ENCODE peak calls at places on chromosomes 1 and 21, in nine cellular contexts. One of them, this sample, is unnamed.

GRCh38 chr1:183840140-183840539 is 35.2 kb downstream of the RGL1 start:
- DNase-seq in fibroblast of the conjunctiva: no peak
- DNase-seq in endodermal cell: no peak
- DNase-seq in posterior vena cava: no peak
- DNase-seq in SHP77: no peak
- DNase-seq in HFFc6: peak; percentile 44
- DNase-seq in stimulated activated CD8-positive, alpha-beta memory T cell treated with anti-CD3 and anti-CD28 coated beads, Interleukin-15, amount 100 ng/mL, for 1 hour: no peak
- DNase-seq in stimulated activated CD4-positive, alpha-beta T cell treated with anti-CD3 and anti-CD28 coated beads, Interleukin-1b, Interleukin-23, amount 100 ng/mL, for 24 hours: no peak
- DNase-seq in brain microvascular endothelial cell: peak; percentile 42
- DNase-seq in this sample: peak; percentile 15

GRCh38 chr1:208510192-208510952 is 266.2 kb upstream of the PLXNA2 start:
- DNase-seq in endodermal cell: no peak
- DNase-seq in stimulated activated CD4-positive, alpha-beta T cell treated with anti-CD3 and anti-CD28 coated beads, Interleukin-1b, Interleukin-23, amount 100 ng/mL, for 24 hours: no peak
- DNase-seq in brain microvascular endothelial cell: peak; percentile 14
- DNase-seq in stimulated activated CD8-positive, alpha-beta memory T cell treated with anti-CD3 and anti-CD28 coated beads, Interleukin-15, amount 100 ng/mL, for 1 hour: no peak
- DNase-seq in fibroblast of the conjunctiva: peak; percentile 14
- DNase-seq in SHP77: no peak
- DNase-seq in HFFc6: peak; percentile 80
- DNase-seq in posterior vena cava: no peak
- DNase-seq in this sample: no peak

GRCh38 chr1:210231846-210232523 is 611 bp upstream of the SERTAD4 start:
- DNase-seq in stimulated activated CD4-positive, alpha-beta T cell treated with anti-CD3 and anti-CD28 coated beads, Interleukin-1b, Interleukin-23, amount 100 ng/mL, for 24 hours: no peak
- DNase-seq in SHP77: no peak
- DNase-seq in HFFc6: no peak
- DNase-seq in endodermal cell: no peak
- DNase-seq in fibroblast of the conjunctiva: peak; percentile 37
- DNase-seq in stimulated activated CD8-positive, alpha-beta memory T cell treated with anti-CD3 and anti-CD28 coated beads, Interleukin-15, amount 100 ng/mL, for 1 hour: no peak
- DNase-seq in posterior vena cava: no peak
- DNase-seq in brain microvascular endothelial cell: no peak
- DNase-seq in this sample: no peak

GRCh38 chr1:180137767-180138166 is 16.9 kb upstream of the QSOX1 start:
- DNase-seq in endodermal cell: no peak
- DNase-seq in HFFc6: no peak
- DNase-seq in stimulated activated CD8-positive, alpha-beta memory T cell treated with anti-CD3 and anti-CD28 coated beads, Interleukin-15, amount 100 ng/mL, for 1 hour: no peak
- DNase-seq in brain microvascular endothelial cell: no peak
- DNase-seq in fibroblast of the conjunctiva: no peak
- DNase-seq in stimulated activated CD4-positive, alpha-beta T cell treated with anti-CD3 and anti-CD28 coated beads, Interleukin-1b, Interleukin-23, amount 100 ng/mL, for 24 hours: no peak
- DNase-seq in SHP77: no peak
- DNase-seq in posterior vena cava: no peak
- DNase-seq in this sample: no peak

GRCh38 chr1:59101518-59101917 is 195.4 kb upstream of the FGGY start:
- DNase-seq in HFFc6: no peak
- DNase-seq in stimulated activated CD8-positive, alpha-beta memory T cell treated with anti-CD3 and anti-CD28 coated beads, Interleukin-15, amount 100 ng/mL, for 1 hour: no peak
- DNase-seq in SHP77: no peak
- DNase-seq in stimulated activated CD4-positive, alpha-beta T cell treated with anti-CD3 and anti-CD28 coated beads, Interleukin-1b, Interleukin-23, amount 100 ng/mL, for 24 hours: no peak
- DNase-seq in endodermal cell: no peak
- DNase-seq in posterior vena cava: no peak
- DNase-seq in brain microvascular endothelial cell: no peak
- DNase-seq in fibroblast of the conjunctiva: no peak
- DNase-seq in this sample: no peak

GRCh38 chr1:12460121-12460520 is 157.9 kb downstream of the DHRS3 start:
- DNase-seq in brain microvascular endothelial cell: no peak
- DNase-seq in posterior vena cava: no peak
- DNase-seq in endodermal cell: no peak
- DNase-seq in stimulated activated CD8-positive, alpha-beta memory T cell treated with anti-CD3 and anti-CD28 coated beads, Interleukin-15, amount 100 ng/mL, for 1 hour: no peak
- DNase-seq in fibroblast of the conjunctiva: no peak
- DNase-seq in HFFc6: no peak
- DNase-seq in stimulated activated CD4-positive, alpha-beta T cell treated with anti-CD3 and anti-CD28 coated beads, Interleukin-1b, Interleukin-23, amount 100 ng/mL, for 24 hours: no peak
- DNase-seq in SHP77: no peak
- DNase-seq in this sample: no peak

GRCh38 chr1:47569681-47570470 is 132.0 kb downstream of the FOXD2 start:
- DNase-seq in stimulated activated CD4-positive, alpha-beta T cell treated with anti-CD3 and anti-CD28 coated beads, Interleukin-1b, Interleukin-23, amount 100 ng/mL, for 24 hours: no peak
- DNase-seq in fibroblast of the conjunctiva: peak; percentile 67
- DNase-seq in posterior vena cava: no peak
- DNase-seq in stimulated activated CD8-positive, alpha-beta memory T cell treated with anti-CD3 and anti-CD28 coated beads, Interleukin-15, amount 100 ng/mL, for 1 hour: no peak
- DNase-seq in endodermal cell: peak; percentile 86
- DNase-seq in SHP77: no peak
- DNase-seq in HFFc6: peak; percentile 97
- DNase-seq in brain microvascular endothelial cell: peak; percentile 87
- DNase-seq in this sample: peak; percentile 90

GRCh38 chr1:36223373-36223995 is 759 bp upstream of the THRAP3 start:
- DNase-seq in fibroblast of the conjunctiva: peak; percentile 62
- DNase-seq in endodermal cell: peak; percentile 56
- DNase-seq in stimulated activated CD4-positive, alpha-beta T cell treated with anti-CD3 and anti-CD28 coated beads, Interleukin-1b, Interleukin-23, amount 100 ng/mL, for 24 hours: peak; percentile 4
- DNase-seq in posterior vena cava: no peak
- DNase-seq in SHP77: peak; percentile 19
- DNase-seq in HFFc6: peak; percentile 65
- DNase-seq in stimulated activated CD8-positive, alpha-beta memory T cell treated with anti-CD3 and anti-CD28 coated beads, Interleukin-15, amount 100 ng/mL, for 1 hour: peak; percentile 13
- DNase-seq in brain microvascular endothelial cell: peak; percentile 74
- DNase-seq in this sample: peak; percentile 55

GRCh38 chr1:234608720-234609527 is 1.1 kb downstream of the IRF2BP2 start:
- DNase-seq in stimulated activated CD8-positive, alpha-beta memory T cell treated with anti-CD3 and anti-CD28 coated beads, Interleukin-15, amount 100 ng/mL, for 1 hour: no peak
- DNase-seq in fibroblast of the conjunctiva: no peak
- DNase-seq in brain microvascular endothelial cell: peak; percentile 53
- DNase-seq in HFFc6: no peak
- DNase-seq in stimulated activated CD4-positive, alpha-beta T cell treated with anti-CD3 and anti-CD28 coated beads, Interleukin-1b, Interleukin-23, amount 100 ng/mL, for 24 hours: peak; percentile 62
- DNase-seq in endodermal cell: peak; percentile 73
- DNase-seq in SHP77: no peak
- DNase-seq in posterior vena cava: peak; percentile 87
- DNase-seq in this sample: no peak

GRCh38 chr1:36657826-36658225 is 175.1 kb upstream of the CSF3R start:
- DNase-seq in HFFc6: no peak
- DNase-seq in stimulated activated CD4-positive, alpha-beta T cell treated with anti-CD3 and anti-CD28 coated beads, Interleukin-1b, Interleukin-23, amount 100 ng/mL, for 24 hours: no peak
- DNase-seq in stimulated activated CD8-positive, alpha-beta memory T cell treated with anti-CD3 and anti-CD28 coated beads, Interleukin-15, amount 100 ng/mL, for 1 hour: no peak
- DNase-seq in SHP77: no peak
- DNase-seq in posterior vena cava: no peak
- DNase-seq in brain microvascular endothelial cell: no peak
- DNase-seq in endodermal cell: no peak
- DNase-seq in fibroblast of the conjunctiva: no peak
- DNase-seq in this sample: no peak

GRCh38 chr1:109793486-109794318 is 30.0 kb upstream of the EPS8L3 start:
- DNase-seq in posterior vena cava: peak; percentile 74
- DNase-seq in stimulated activated CD8-positive, alpha-beta memory T cell treated with anti-CD3 and anti-CD28 coated beads, Interleukin-15, amount 100 ng/mL, for 1 hour: no peak
- DNase-seq in fibroblast of the conjunctiva: peak; percentile 55
- DNase-seq in brain microvascular endothelial cell: peak; percentile 67
- DNase-seq in endodermal cell: peak; percentile 83
- DNase-seq in SHP77: no peak
- DNase-seq in HFFc6: peak; percentile 78
- DNase-seq in stimulated activated CD4-positive, alpha-beta T cell treated with anti-CD3 and anti-CD28 coated beads, Interleukin-1b, Interleukin-23, amount 100 ng/mL, for 24 hours: no peak
- DNase-seq in this sample: peak; percentile 95

GRCh38 chr1:17462677-17463076 is 23.2 kb upstream of the RCC2 start:
- DNase-seq in endodermal cell: no peak
- DNase-seq in HFFc6: no peak
- DNase-seq in stimulated activated CD4-positive, alpha-beta T cell treated with anti-CD3 and anti-CD28 coated beads, Interleukin-1b, Interleukin-23, amount 100 ng/mL, for 24 hours: no peak
- DNase-seq in fibroblast of the conjunctiva: no peak
- DNase-seq in brain microvascular endothelial cell: no peak
- DNase-seq in SHP77: no peak
- DNase-seq in stimulated activated CD8-positive, alpha-beta memory T cell treated with anti-CD3 and anti-CD28 coated beads, Interleukin-15, amount 100 ng/mL, for 1 hour: no peak
- DNase-seq in posterior vena cava: no peak
- DNase-seq in this sample: no peak

GRCh38 chr1:228695015-228695955 is 40.0 kb upstream of the RHOU start:
- DNase-seq in stimulated activated CD8-positive, alpha-beta memory T cell treated with anti-CD3 and anti-CD28 coated beads, Interleukin-15, amount 100 ng/mL, for 1 hour: no peak
- DNase-seq in HFFc6: no peak
- DNase-seq in stimulated activated CD4-positive, alpha-beta T cell treated with anti-CD3 and anti-CD28 coated beads, Interleukin-1b, Interleukin-23, amount 100 ng/mL, for 24 hours: no peak
- DNase-seq in SHP77: no peak
- DNase-seq in brain microvascular endothelial cell: no peak
- DNase-seq in fibroblast of the conjunctiva: no peak
- DNase-seq in posterior vena cava: no peak
- DNase-seq in endodermal cell: no peak
- DNase-seq in this sample: peak; percentile 16

GRCh38 chr21:42983102-42983501 is 8.7 kb downstream of the PKNOX1 start:
- DNase-seq in stimulated activated CD4-positive, alpha-beta T cell treated with anti-CD3 and anti-CD28 coated beads, Interleukin-1b, Interleukin-23, amount 100 ng/mL, for 24 hours: no peak
- DNase-seq in posterior vena cava: no peak
- DNase-seq in fibroblast of the conjunctiva: no peak
- DNase-seq in stimulated activated CD8-positive, alpha-beta memory T cell treated with anti-CD3 and anti-CD28 coated beads, Interleukin-15, amount 100 ng/mL, for 1 hour: no peak
- DNase-seq in endodermal cell: no peak
- DNase-seq in HFFc6: no peak
- DNase-seq in SHP77: no peak
- DNase-seq in brain microvascular endothelial cell: no peak
- DNase-seq in this sample: no peak

GRCh38 chr1:245986404-245987221 is 520.5 kb downstream of the SMYD3 start:
- DNase-seq in HFFc6: peak; percentile 73
- DNase-seq in posterior vena cava: no peak
- DNase-seq in endodermal cell: no peak
- DNase-seq in stimulated activated CD4-positive, alpha-beta T cell treated with anti-CD3 and anti-CD28 coated beads, Interleukin-1b, Interleukin-23, amount 100 ng/mL, for 24 hours: no peak
- DNase-seq in stimulated activated CD8-positive, alpha-beta memory T cell treated with anti-CD3 and anti-CD28 coated beads, Interleukin-15, amount 100 ng/mL, for 1 hour: no peak
- DNase-seq in fibroblast of the conjunctiva: peak; percentile 40
- DNase-seq in brain microvascular endothelial cell: peak; percentile 86
- DNase-seq in SHP77: no peak
- DNase-seq in this sample: peak; percentile 12

GRCh38 chr1:28259935-28260802 is 851 bp downstream of the SESN2 start:
- DNase-seq in SHP77: peak; percentile 13
- DNase-seq in stimulated activated CD4-positive, alpha-beta T cell treated with anti-CD3 and anti-CD28 coated beads, Interleukin-1b, Interleukin-23, amount 100 ng/mL, for 24 hours: no peak
- DNase-seq in stimulated activated CD8-positive, alpha-beta memory T cell treated with anti-CD3 and anti-CD28 coated beads, Interleukin-15, amount 100 ng/mL, for 1 hour: no peak
- DNase-seq in endodermal cell: peak; percentile 95
- DNase-seq in fibroblast of the conjunctiva: peak; percentile 80
- DNase-seq in posterior vena cava: peak; percentile 92
- DNase-seq in HFFc6: peak; percentile 79
- DNase-seq in brain microvascular endothelial cell: peak; percentile 71
- DNase-seq in this sample: no peak